ENCODE peak calls at places on chromosomes 7 and 10, in nine cellular contexts. One of them, this sample, is unnamed.

GRCh38 chr7:53383131-53383530 is 347.7 kb downstream of the POM121L12 start:
- DNase-seq in breast epithelium: no peak
- DNase-seq in spleen: no peak
- DNase-seq in stomach: no peak
- DNase-seq in prostate gland: no peak
- DNase-seq in K562: no peak
- DNase-seq in H1: no peak
- DNase-seq in HCT116: no peak
- DNase-seq in transverse colon: no peak
- DNase-seq in this sample: no peak

GRCh38 chr7:134405299-134405698 is 53.6 kb downstream of the AKR1B1 start:
- DNase-seq in breast epithelium: no peak
- DNase-seq in spleen: no peak
- DNase-seq in stomach: no peak
- DNase-seq in prostate gland: no peak
- DNase-seq in K562: no peak
- DNase-seq in H1: no peak
- DNase-seq in HCT116: no peak
- DNase-seq in transverse colon: no peak
- DNase-seq in this sample: no peak

GRCh38 chr10:15420858-15421257 is 49.8 kb upstream of the FAM171A1 start:
- DNase-seq in breast epithelium: no peak
- DNase-seq in spleen: no peak
- DNase-seq in stomach: no peak
- DNase-seq in prostate gland: no peak
- DNase-seq in K562: no peak
- DNase-seq in H1: no peak
- DNase-seq in HCT116: no peak
- DNase-seq in transverse colon: no peak
- DNase-seq in this sample: no peak

GRCh38 chr10:82318533-82318932 is 443.5 kb downstream of the NRG3 start:
- DNase-seq in breast epithelium: no peak
- DNase-seq in spleen: no peak
- DNase-seq in stomach: no peak
- DNase-seq in prostate gland: no peak
- DNase-seq in K562: no peak
- DNase-seq in H1: no peak
- DNase-seq in HCT116: no peak
- DNase-seq in transverse colon: no peak
- DNase-seq in this sample: no peak

GRCh38 chr7:557556-557877 is 37.9 kb upstream of the PDGFA start:
- DNase-seq in breast epithelium: no peak
- DNase-seq in spleen: no peak
- DNase-seq in stomach: no peak
- DNase-seq in prostate gland: no peak
- DNase-seq in K562: no peak
- DNase-seq in H1: no peak
- DNase-seq in HCT116: no peak
- DNase-seq in transverse colon: no peak
- DNase-seq in this sample: no peak

GRCh38 chr10:75108684-75109458 is 2.6 kb upstream of the SAMD8 start:
- DNase-seq in breast epithelium: no peak
- DNase-seq in spleen: no peak
- DNase-seq in stomach: no peak
- DNase-seq in prostate gland: no peak
- DNase-seq in K562: peak; percentile 91
- DNase-seq in H1: peak; percentile 27
- DNase-seq in HCT116: peak; percentile 27
- DNase-seq in transverse colon: peak; percentile 26
- DNase-seq in this sample: peak; percentile 59

GRCh38 chr7:83271212-83272099 is 108.8 kb upstream of the PCLO start:
- DNase-seq in breast epithelium: no peak
- DNase-seq in spleen: no peak
- DNase-seq in stomach: no peak
- DNase-seq in prostate gland: no peak
- DNase-seq in K562: no peak
- DNase-seq in H1: no peak
- DNase-seq in HCT116: peak; percentile 26
- DNase-seq in transverse colon: no peak
- DNase-seq in this sample: no peak

GRCh38 chr7:127588019-127588696 is at the start of gene ARF5:
- DNase-seq in breast epithelium: peak; percentile 86
- DNase-seq in spleen: peak; percentile 98
- DNase-seq in stomach: peak; percentile 92
- DNase-seq in prostate gland: peak; percentile 86
- DNase-seq in K562: peak; percentile 99
- DNase-seq in H1: peak; percentile 57
- DNase-seq in HCT116: peak; percentile 49
- DNase-seq in transverse colon: peak; percentile 93
- DNase-seq in this sample: peak; percentile 87

GRCh38 chr7:2710901-2711551 is 23.0 kb downstream of the AMZ1 start:
- DNase-seq in breast epithelium: no peak
- DNase-seq in spleen: no peak
- DNase-seq in stomach: no peak
- DNase-seq in prostate gland: no peak
- DNase-seq in K562: no peak
- DNase-seq in H1: no peak
- DNase-seq in HCT116: no peak
- DNase-seq in transverse colon: no peak
- DNase-seq in this sample: no peak

GRCh38 chr7:34060548-34060947 is 155.2 kb downstream of the BMPER start:
- DNase-seq in breast epithelium: no peak
- DNase-seq in spleen: no peak
- DNase-seq in stomach: no peak
- DNase-seq in prostate gland: no peak
- DNase-seq in K562: no peak
- DNase-seq in H1: no peak
- DNase-seq in HCT116: no peak
- DNase-seq in transverse colon: no peak
- DNase-seq in this sample: no peak

GRCh38 chr7:3065724-3066143 is 22.1 kb upstream of the CARD11 start:
- DNase-seq in breast epithelium: no peak
- DNase-seq in spleen: peak; percentile 83
- DNase-seq in stomach: peak; percentile 47
- DNase-seq in prostate gland: peak; percentile 13
- DNase-seq in K562: peak; percentile 79
- DNase-seq in H1: peak; percentile 51
- DNase-seq in HCT116: peak; percentile 59
- DNase-seq in transverse colon: peak; percentile 50
- DNase-seq in this sample: no peak

GRCh38 chr7:44380179-44380830 is 54.9 kb upstream of the CAMK2B start:
- DNase-seq in breast epithelium: peak; percentile 9
- DNase-seq in spleen: peak; percentile 25
- DNase-seq in stomach: no peak
- DNase-seq in prostate gland: no peak
- DNase-seq in K562: no peak
- DNase-seq in H1: no peak
- DNase-seq in HCT116: no peak
- DNase-seq in transverse colon: no peak
- DNase-seq in this sample: no peak

GRCh38 chr7:44379366-44380178 is 54.2 kb upstream of the CAMK2B start:
- DNase-seq in breast epithelium: peak; percentile 12
- DNase-seq in spleen: peak; percentile 56
- DNase-seq in stomach: no peak
- DNase-seq in prostate gland: no peak
- DNase-seq in K562: no peak
- DNase-seq in H1: no peak
- DNase-seq in HCT116: no peak
- DNase-seq in transverse colon: no peak
- DNase-seq in this sample: no peak

GRCh38 chr7:44381494-44382220 is 56.3 kb upstream of the CAMK2B start:
- DNase-seq in breast epithelium: peak; percentile 13
- DNase-seq in spleen: peak; percentile 66
- DNase-seq in stomach: peak; percentile 10
- DNase-seq in prostate gland: no peak
- DNase-seq in K562: no peak
- DNase-seq in H1: no peak
- DNase-seq in HCT116: no peak
- DNase-seq in transverse colon: no peak
- DNase-seq in this sample: no peak

GRCh38 chr7:44382459-44383300 is 57.3 kb upstream of the CAMK2B start:
- DNase-seq in breast epithelium: no peak
- DNase-seq in spleen: peak; percentile 51
- DNase-seq in stomach: peak; percentile 13
- DNase-seq in prostate gland: no peak
- DNase-seq in K562: no peak
- DNase-seq in H1: no peak
- DNase-seq in HCT116: no peak
- DNase-seq in transverse colon: no peak
- DNase-seq in this sample: no peak

GRCh38 chr7:44380831-44381493 is 55.6 kb upstream of the CAMK2B start:
- DNase-seq in breast epithelium: peak; percentile 7
- DNase-seq in spleen: peak; percentile 64
- DNase-seq in stomach: peak; percentile 17
- DNase-seq in prostate gland: no peak
- DNase-seq in K562: no peak
- DNase-seq in H1: no peak
- DNase-seq in HCT116: no peak
- DNase-seq in transverse colon: no peak
- DNase-seq in this sample: no peak
- TF ChIP-seq POLR2A in breast epithelium: no peak
- TF ChIP-seq POLR2A in spleen: no peak
- TF ChIP-seq POLR2A in stomach: no peak
- TF ChIP-seq POLR2A in prostate gland: no peak
- TF ChIP-seq POLR2A in K562: no peak
- TF ChIP-seq POLR2A in H1: no peak
- TF ChIP-seq POLR2A in HCT116: no peak
- TF ChIP-seq POLR2A in transverse colon: no peak
- TF ChIP-seq POLR2A in this sample: no peak

GRCh38 chr7:117018713-117019112 is 65.4 kb downstream of the ST7 start:
- DNase-seq in breast epithelium: no peak
- DNase-seq in spleen: no peak
- DNase-seq in stomach: no peak
- DNase-seq in prostate gland: no peak
- DNase-seq in K562: no peak
- DNase-seq in H1: no peak
- DNase-seq in HCT116: no peak
- DNase-seq in transverse colon: no peak
- DNase-seq in this sample: no peak

GRCh38 chr7:117019786-117020604 is 66.7 kb downstream of the ST7 start:
- DNase-seq in breast epithelium: peak; percentile 48
- DNase-seq in spleen: peak; percentile 74
- DNase-seq in stomach: peak; percentile 38
- DNase-seq in prostate gland: peak; percentile 61
- DNase-seq in K562: peak; percentile 78
- DNase-seq in H1: no peak
- DNase-seq in HCT116: peak; percentile 54
- DNase-seq in transverse colon: peak; percentile 37
- DNase-seq in this sample: peak; percentile 69

GRCh38 chr7:117021366-117021765 is 68.1 kb downstream of the ST7 start:
- DNase-seq in breast epithelium: no peak
- DNase-seq in spleen: no peak
- DNase-seq in stomach: no peak
- DNase-seq in prostate gland: no peak
- DNase-seq in K562: no peak
- DNase-seq in H1: no peak
- DNase-seq in HCT116: no peak
- DNase-seq in transverse colon: no peak
- DNase-seq in this sample: no peak

GRCh38 chr7:117020605-117021002 is 67.3 kb downstream of the ST7 start:
- DNase-seq in breast epithelium: no peak
- DNase-seq in spleen: no peak
- DNase-seq in stomach: no peak
- DNase-seq in prostate gland: no peak
- DNase-seq in K562: no peak
- DNase-seq in H1: no peak
- DNase-seq in HCT116: no peak
- DNase-seq in transverse colon: no peak
- DNase-seq in this sample: no peak

DNA sequence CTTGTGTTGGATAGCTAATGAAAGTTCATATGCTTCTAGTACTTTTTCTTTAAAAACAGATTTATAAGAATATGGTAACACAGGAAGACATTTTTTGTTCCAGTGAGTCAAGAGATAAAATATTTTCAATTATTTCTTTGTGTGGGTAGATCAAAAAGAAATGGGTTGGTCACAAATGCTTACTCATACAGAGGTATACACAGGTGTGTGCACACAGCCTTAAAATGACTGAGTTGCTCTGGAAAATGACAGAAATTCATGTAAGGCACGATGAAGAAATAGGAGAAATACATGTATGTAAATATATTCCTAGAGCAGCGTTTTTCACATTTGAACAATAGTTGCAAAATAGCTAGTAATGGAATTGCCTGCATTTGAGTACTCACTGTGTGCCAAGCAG is 66.0 kb downstream of the ST7 start:
- DNase-seq in breast epithelium: no peak
- DNase-seq in spleen: no peak
- DNase-seq in stomach: no peak
- DNase-seq in prostate gland: no peak
- DNase-seq in K562: no peak
- DNase-seq in H1: no peak
- DNase-seq in HCT116: peak; percentile 21
- DNase-seq in transverse colon: no peak
- DNase-seq in this sample: no peak
- H3K4me3 ChIP-seq in breast epithelium: no peak overlapping the region
- H3K4me3 ChIP-seq in spleen: no peak overlapping the region
- H3K4me3 ChIP-seq in stomach: no peak overlapping the region
- H3K4me3 ChIP-seq in prostate gland: no peak overlapping the region
- H3K4me3 ChIP-seq in K562: no peak overlapping the region
- H3K4me3 ChIP-seq in H1: no peak overlapping the region
- H3K4me3 ChIP-seq in HCT116: peak overlapping the region; percentile 46
- H3K4me3 ChIP-seq in transverse colon: no peak overlapping the region
- H3K4me3 ChIP-seq in this sample: no peak overlapping the region

DNA sequence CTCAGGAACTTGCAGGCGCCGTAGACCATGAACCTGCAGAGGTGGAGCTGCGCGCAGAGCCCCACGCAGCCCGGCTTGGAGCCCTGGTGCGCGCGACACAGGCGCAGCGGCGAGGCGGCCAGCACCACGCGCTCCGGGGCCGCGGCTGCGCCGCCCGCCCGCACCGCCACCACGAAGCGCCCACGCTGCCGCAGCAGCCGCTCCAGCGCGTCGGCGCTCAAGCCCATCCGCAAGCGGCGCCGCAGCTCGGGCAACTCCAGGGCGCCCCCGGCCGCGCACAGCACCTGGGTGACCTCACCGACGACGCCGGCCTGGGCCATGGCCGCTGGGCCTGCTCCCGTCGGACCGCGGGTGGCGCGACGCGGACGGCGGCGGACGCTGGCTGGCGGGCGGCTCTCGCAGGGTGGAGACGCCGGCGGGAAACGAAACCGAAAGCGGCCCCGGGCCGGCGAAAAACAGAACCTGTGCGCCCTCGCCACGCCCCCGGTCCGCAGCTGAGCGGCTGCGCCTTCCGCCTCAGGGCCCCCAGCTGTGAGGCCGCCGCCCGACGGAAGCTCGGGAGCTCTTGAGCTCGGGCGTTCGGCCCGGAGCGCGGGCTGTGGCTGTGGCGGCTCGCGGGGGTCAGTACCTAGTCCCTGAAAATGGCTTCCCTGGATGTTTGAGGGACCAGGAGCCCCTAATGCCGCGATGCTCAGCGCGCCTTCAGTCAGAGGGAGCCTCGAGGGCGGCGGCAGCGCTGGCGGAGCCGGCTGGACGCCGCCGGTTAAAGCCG is at the start of gene PARP12:
- DNase-seq in breast epithelium: peak; percentile 67
- DNase-seq in spleen: peak; percentile 99
- DNase-seq in stomach: peak; percentile 93
- DNase-seq in prostate gland: peak; percentile 82
- DNase-seq in K562: peak; percentile 93
- DNase-seq in H1: peak; percentile 31
- DNase-seq in HCT116: no peak
- DNase-seq in transverse colon: peak; percentile 94
- DNase-seq in this sample: peak; percentile 93
- TF ChIP-seq POLR2AphosphoS5 in breast epithelium: peak; percentile 62
- TF ChIP-seq POLR2AphosphoS5 in spleen: peak; percentile 93
- TF ChIP-seq POLR2AphosphoS5 in stomach: peak; percentile 84
- TF ChIP-seq POLR2AphosphoS5 in prostate gland: peak; percentile 34
- TF ChIP-seq POLR2AphosphoS5 in K562: peak; percentile 69
- TF ChIP-seq POLR2AphosphoS5 in H1: no peak
- TF ChIP-seq POLR2AphosphoS5 in HCT116: peak; percentile 49
- TF ChIP-seq POLR2AphosphoS5 in transverse colon: peak; percentile 86
- TF ChIP-seq POLR2AphosphoS5 in this sample: peak; percentile 32

GRCh38 chr10:30990971-30991646 is 40.6 kb downstream of the ZNF438 start:
- DNase-seq in breast epithelium: no peak
- DNase-seq in spleen: no peak
- DNase-seq in stomach: no peak
- DNase-seq in prostate gland: no peak
- DNase-seq in K562: no peak
- DNase-seq in H1: no peak
- DNase-seq in HCT116: no peak
- DNase-seq in transverse colon: no peak
- DNase-seq in this sample: no peak
- TF ChIP-seq POLR2A in breast epithelium: no peak
- TF ChIP-seq POLR2A in spleen: no peak
- TF ChIP-seq POLR2A in stomach: no peak
- TF ChIP-seq POLR2A in prostate gland: no peak
- TF ChIP-seq POLR2A in K562: no peak
- TF ChIP-seq POLR2A in H1: no peak
- TF ChIP-seq POLR2A in HCT116: no peak
- TF ChIP-seq POLR2A in transverse colon: no peak
- TF ChIP-seq POLR2A in this sample: no peak